ENCODE peak calls at places on chromosomes 13 and 19, in nine cellular contexts. One of them, this sample, is unnamed.

GRCh38 chr19:42129399-42130253 is 2.6 kb downstream of the POU2F2 start:
- DNase-seq in HFFc6: peak; percentile 19
- DNase-seq in epithelial cell of esophagus: peak; percentile 96
- DNase-seq in neural progenitor cell: no peak
- DNase-seq in lower lobe of right lung: no peak
- DNase-seq in progenitor cell of endocrine pancreas: no peak
- DNase-seq in omental fat pad: no peak
- DNase-seq in pancreas: no peak
- DNase-seq in AG04449: no peak
- DNase-seq in this sample: peak; percentile 86

GRCh38 chr19:41682437-41682836 is 5.6 kb downstream of the CEACAM7 start:
- DNase-seq in pancreas: no peak
- DNase-seq in omental fat pad: no peak
- DNase-seq in progenitor cell of endocrine pancreas: no peak
- DNase-seq in lower lobe of right lung: no peak
- DNase-seq in HFFc6: no peak
- DNase-seq in epithelial cell of esophagus: no peak
- DNase-seq in neural progenitor cell: no peak
- DNase-seq in AG04449: no peak
- DNase-seq in this sample: no peak

GRCh38 chr13:102650444-102650843 is 44.4 kb downstream of the METTL21C start:
- DNase-seq in pancreas: no peak
- DNase-seq in omental fat pad: no peak
- DNase-seq in neural progenitor cell: no peak
- DNase-seq in epithelial cell of esophagus: no peak
- DNase-seq in AG04449: no peak
- DNase-seq in HFFc6: no peak
- DNase-seq in progenitor cell of endocrine pancreas: no peak
- DNase-seq in lower lobe of right lung: no peak
- DNase-seq in this sample: no peak

GRCh38 chr19:16943942-16944625 is 55.3 kb downstream of the F2RL3 start:
- DNase-seq in progenitor cell of endocrine pancreas: no peak
- DNase-seq in epithelial cell of esophagus: no peak
- DNase-seq in AG04449: no peak
- DNase-seq in HFFc6: no peak
- DNase-seq in omental fat pad: no peak
- DNase-seq in lower lobe of right lung: no peak
- DNase-seq in pancreas: no peak
- DNase-seq in neural progenitor cell: no peak
- DNase-seq in this sample: no peak

GRCh38 chr19:41746593-41747227 is 8.6 kb upstream of the CEACAM6 start:
- DNase-seq in lower lobe of right lung: peak; percentile 62
- DNase-seq in epithelial cell of esophagus: peak; percentile 71
- DNase-seq in progenitor cell of endocrine pancreas: no peak
- DNase-seq in omental fat pad: no peak
- DNase-seq in neural progenitor cell: peak; percentile 31
- DNase-seq in AG04449: peak; percentile 3
- DNase-seq in HFFc6: peak; percentile 49
- DNase-seq in pancreas: peak; percentile 62
- DNase-seq in this sample: peak; percentile 49

GRCh38 chr19:3978145-3978544 is 7.1 kb downstream of the EEF2 start:
- DNase-seq in progenitor cell of endocrine pancreas: no peak
- DNase-seq in AG04449: no peak
- DNase-seq in lower lobe of right lung: no peak
- DNase-seq in neural progenitor cell: no peak
- DNase-seq in epithelial cell of esophagus: no peak
- DNase-seq in pancreas: no peak
- DNase-seq in HFFc6: no peak
- DNase-seq in omental fat pad: no peak
- DNase-seq in this sample: no peak

GRCh38 chr19:5673752-5674151 is 6.6 kb downstream of the MICOS13 start:
- DNase-seq in omental fat pad: no peak
- DNase-seq in pancreas: no peak
- DNase-seq in AG04449: no peak
- DNase-seq in progenitor cell of endocrine pancreas: no peak
- DNase-seq in epithelial cell of esophagus: no peak
- DNase-seq in neural progenitor cell: no peak
- DNase-seq in lower lobe of right lung: no peak
- DNase-seq in HFFc6: no peak
- DNase-seq in this sample: no peak

GRCh38 chr13:110006304-110006703 is 219.9 kb upstream of the IRS2 start:
- DNase-seq in HFFc6: peak; percentile 58
- DNase-seq in progenitor cell of endocrine pancreas: no peak
- DNase-seq in AG04449: no peak
- DNase-seq in pancreas: no peak
- DNase-seq in omental fat pad: no peak
- DNase-seq in epithelial cell of esophagus: peak; percentile 88
- DNase-seq in neural progenitor cell: no peak
- DNase-seq in lower lobe of right lung: no peak
- DNase-seq in this sample: peak; percentile 78

GRCh38 chr19:29992233-29992867 is 50.3 kb downstream of the URI1 start:
- DNase-seq in progenitor cell of endocrine pancreas: no peak
- DNase-seq in epithelial cell of esophagus: no peak
- DNase-seq in pancreas: no peak
- DNase-seq in neural progenitor cell: no peak
- DNase-seq in lower lobe of right lung: no peak
- DNase-seq in omental fat pad: no peak
- DNase-seq in AG04449: no peak
- DNase-seq in HFFc6: no peak
- DNase-seq in this sample: no peak

GRCh38 chr13:30376426-30377311 is 45.6 kb upstream of the UBE2L5 start:
- DNase-seq in pancreas: no peak
- DNase-seq in lower lobe of right lung: no peak
- DNase-seq in progenitor cell of endocrine pancreas: no peak
- DNase-seq in omental fat pad: no peak
- DNase-seq in epithelial cell of esophagus: peak; percentile 40
- DNase-seq in HFFc6: no peak
- DNase-seq in neural progenitor cell: no peak
- DNase-seq in AG04449: no peak
- DNase-seq in this sample: no peak

GRCh38 chr13:94232956-94233355 is 246.5 kb downstream of the DCT start:
- DNase-seq in neural progenitor cell: no peak
- DNase-seq in HFFc6: no peak
- DNase-seq in omental fat pad: no peak
- DNase-seq in progenitor cell of endocrine pancreas: no peak
- DNase-seq in epithelial cell of esophagus: no peak
- DNase-seq in pancreas: no peak
- DNase-seq in AG04449: no peak
- DNase-seq in lower lobe of right lung: no peak
- DNase-seq in this sample: no peak

GRCh38 chr19:7831452-7831851 is 1.4 kb downstream of the EVI5L start:
- DNase-seq in neural progenitor cell: peak; percentile 79
- DNase-seq in AG04449: no peak
- DNase-seq in pancreas: no peak
- DNase-seq in omental fat pad: no peak
- DNase-seq in lower lobe of right lung: no peak
- DNase-seq in progenitor cell of endocrine pancreas: no peak
- DNase-seq in epithelial cell of esophagus: peak; percentile 56
- DNase-seq in HFFc6: no peak
- DNase-seq in this sample: no peak

GRCh38 chr13:27965343-27965739 is 3.8 kb downstream of the CDX2 start:
- DNase-seq in pancreas: no peak
- DNase-seq in progenitor cell of endocrine pancreas: no peak
- DNase-seq in lower lobe of right lung: no peak
- DNase-seq in HFFc6: no peak
- DNase-seq in omental fat pad: no peak
- DNase-seq in AG04449: no peak
- DNase-seq in epithelial cell of esophagus: no peak
- DNase-seq in neural progenitor cell: no peak
- DNase-seq in this sample: no peak

GRCh38 chr13:24228852-24229458 is 68.4 kb downstream of the SPATA13 start:
- DNase-seq in HFFc6: peak; percentile 66
- DNase-seq in AG04449: no peak
- DNase-seq in progenitor cell of endocrine pancreas: no peak
- DNase-seq in pancreas: no peak
- DNase-seq in omental fat pad: no peak
- DNase-seq in epithelial cell of esophagus: peak; percentile 75
- DNase-seq in lower lobe of right lung: no peak
- DNase-seq in neural progenitor cell: peak; percentile 75
- DNase-seq in this sample: no peak

GRCh38 chr13:41547253-41548000 is 90.1 kb downstream of the RGCC start:
- DNase-seq in omental fat pad: no peak
- DNase-seq in AG04449: no peak
- DNase-seq in lower lobe of right lung: no peak
- DNase-seq in pancreas: no peak
- DNase-seq in HFFc6: no peak
- DNase-seq in progenitor cell of endocrine pancreas: no peak
- DNase-seq in epithelial cell of esophagus: peak; percentile 53
- DNase-seq in neural progenitor cell: no peak
- DNase-seq in this sample: peak; percentile 89

GRCh38 chr19:632228-633067 is 889 bp downstream of the POLRMT start:
- DNase-seq in neural progenitor cell: peak; percentile 77
- DNase-seq in lower lobe of right lung: peak; percentile 73
- DNase-seq in epithelial cell of esophagus: peak; percentile 62
- DNase-seq in HFFc6: peak; percentile 41
- DNase-seq in pancreas: no peak
- DNase-seq in AG04449: no peak
- DNase-seq in omental fat pad: no peak
- DNase-seq in progenitor cell of endocrine pancreas: no peak
- DNase-seq in this sample: no peak

GRCh38 chr13:40191186-40191980 is 475.1 kb downstream of the FOXO1 start:
- DNase-seq in lower lobe of right lung: no peak
- DNase-seq in AG04449: no peak
- DNase-seq in progenitor cell of endocrine pancreas: no peak
- DNase-seq in omental fat pad: no peak
- DNase-seq in HFFc6: no peak
- DNase-seq in neural progenitor cell: no peak
- DNase-seq in pancreas: no peak
- DNase-seq in epithelial cell of esophagus: no peak
- DNase-seq in this sample: no peak

GRCh38 chr19:13018037-13018914 is 23.0 kb downstream of the NFIX start:
- DNase-seq in omental fat pad: no peak
- DNase-seq in epithelial cell of esophagus: no peak
- DNase-seq in lower lobe of right lung: no peak
- DNase-seq in pancreas: no peak
- DNase-seq in neural progenitor cell: peak; percentile 64
- DNase-seq in AG04449: no peak
- DNase-seq in HFFc6: no peak
- DNase-seq in progenitor cell of endocrine pancreas: no peak
- DNase-seq in this sample: no peak

GRCh38 chr19:4597975-4598671 is 38.6 kb upstream of the SEMA6B start:
- DNase-seq in HFFc6: no peak
- DNase-seq in pancreas: peak; percentile 58
- DNase-seq in omental fat pad: no peak
- DNase-seq in AG04449: no peak
- DNase-seq in progenitor cell of endocrine pancreas: no peak
- DNase-seq in epithelial cell of esophagus: peak; percentile 67
- DNase-seq in lower lobe of right lung: peak; percentile 49
- DNase-seq in neural progenitor cell: peak; percentile 93
- DNase-seq in this sample: no peak

GRCh38 chr13:113723400-113724015 is 35.5 kb upstream of the TMEM255B start:
- DNase-seq in omental fat pad: no peak
- DNase-seq in AG04449: no peak
- DNase-seq in HFFc6: no peak
- DNase-seq in lower lobe of right lung: peak; percentile 32
- DNase-seq in pancreas: peak; percentile 22
- DNase-seq in progenitor cell of endocrine pancreas: no peak
- DNase-seq in epithelial cell of esophagus: no peak
- DNase-seq in neural progenitor cell: no peak
- DNase-seq in this sample: no peak

GRCh38 chr19:31356587-31357314 is 7.5 kb upstream of the TSHZ3 start:
- DNase-seq in pancreas: peak; percentile 84
- DNase-seq in omental fat pad: no peak
- DNase-seq in HFFc6: no peak
- DNase-seq in AG04449: no peak
- DNase-seq in neural progenitor cell: peak; percentile 75
- DNase-seq in epithelial cell of esophagus: peak; percentile 61
- DNase-seq in lower lobe of right lung: peak; percentile 64
- DNase-seq in progenitor cell of endocrine pancreas: no peak
- DNase-seq in this sample: no peak

GRCh38 chr13:81795710-81796109 is 1454.8 kb upstream of the SPRY2 start:
- DNase-seq in neural progenitor cell: no peak
- DNase-seq in pancreas: no peak
- DNase-seq in lower lobe of right lung: no peak
- DNase-seq in progenitor cell of endocrine pancreas: no peak
- DNase-seq in AG04449: no peak
- DNase-seq in epithelial cell of esophagus: no peak
- DNase-seq in HFFc6: no peak
- DNase-seq in omental fat pad: no peak
- DNase-seq in this sample: no peak

DNA sequence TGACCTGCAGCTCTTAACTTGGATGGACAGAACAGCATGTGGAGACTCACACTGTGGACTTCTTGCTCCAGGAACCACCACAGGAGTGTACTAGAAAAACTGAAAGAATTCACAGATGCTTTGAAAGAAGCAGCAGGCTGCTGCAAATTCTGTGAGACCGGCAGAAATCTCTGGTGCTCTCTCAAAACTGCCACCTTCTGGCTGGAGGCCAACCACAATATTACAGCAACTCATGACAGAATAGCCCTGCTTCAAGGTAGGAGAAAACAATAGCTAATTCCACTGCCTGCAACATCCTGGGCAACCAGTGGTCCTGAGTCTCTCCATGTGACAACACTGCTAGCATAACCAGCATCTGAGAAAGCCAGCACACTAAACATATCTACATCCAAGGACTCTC is 26.9 kb downstream of the CDK8 start:
- DNase-seq in HFFc6: no peak
- DNase-seq in AG04449: no peak
- DNase-seq in pancreas: no peak
- DNase-seq in neural progenitor cell: no peak
- DNase-seq in epithelial cell of esophagus: peak; percentile 47
- DNase-seq in progenitor cell of endocrine pancreas: no peak
- DNase-seq in lower lobe of right lung: no peak
- DNase-seq in omental fat pad: no peak
- DNase-seq in this sample: no peak
- TF ChIP-seq CTCF in HFFc6: no peak
- TF ChIP-seq CTCF in AG04449: no peak
- TF ChIP-seq CTCF in pancreas: no peak
- TF ChIP-seq CTCF in neural progenitor cell: no peak
- TF ChIP-seq CTCF in epithelial cell of esophagus: no peak
- TF ChIP-seq CTCF in progenitor cell of endocrine pancreas: no peak
- TF ChIP-seq CTCF in lower lobe of right lung: no peak
- TF ChIP-seq CTCF in omental fat pad: no peak
- TF ChIP-seq CTCF in this sample: no peak

GRCh38 chr19:11346104-11346940 is at the start of the genes CCDC159 and TMEM205:
- DNase-seq in epithelial cell of esophagus: peak; percentile 99
- DNase-seq in lower lobe of right lung: peak; percentile 98
- DNase-seq in progenitor cell of endocrine pancreas: peak; percentile 94
- DNase-seq in HFFc6: peak; percentile 99
- DNase-seq in neural progenitor cell: peak; percentile 100
- DNase-seq in AG04449: peak; percentile 95
- DNase-seq in omental fat pad: peak; percentile 90
- DNase-seq in pancreas: peak; percentile 94
- DNase-seq in this sample: peak; percentile 100
- TF ChIP-seq CTCF in epithelial cell of esophagus: no peak
- TF ChIP-seq CTCF in lower lobe of right lung: no peak
- TF ChIP-seq CTCF in progenitor cell of endocrine pancreas: no peak
- TF ChIP-seq CTCF in HFFc6: peak; percentile 22
- TF ChIP-seq CTCF in neural progenitor cell: peak; percentile 7
- TF ChIP-seq CTCF in AG04449: peak; percentile 12
- TF ChIP-seq CTCF in omental fat pad: no peak
- TF ChIP-seq CTCF in pancreas: no peak
- TF ChIP-seq CTCF in this sample: no peak

GRCh38 chr19:51607920-51608562 is 22.2 kb downstream of the SIGLEC5 start:
- DNase-seq in neural progenitor cell: peak; percentile 82
- DNase-seq in lower lobe of right lung: peak; percentile 90
- DNase-seq in progenitor cell of endocrine pancreas: peak; percentile 81
- DNase-seq in epithelial cell of esophagus: peak; percentile 78
- DNase-seq in omental fat pad: peak; percentile 77
- DNase-seq in pancreas: peak; percentile 78
- DNase-seq in AG04449: no peak
- DNase-seq in HFFc6: peak; percentile 62
- DNase-seq in this sample: peak; percentile 93
- TF ChIP-seq CTCF in neural progenitor cell: peak; percentile 62
- TF ChIP-seq CTCF in lower lobe of right lung: peak; percentile 65
- TF ChIP-seq CTCF in progenitor cell of endocrine pancreas: peak; percentile 81
- TF ChIP-seq CTCF in epithelial cell of esophagus: peak; percentile 64
- TF ChIP-seq CTCF in omental fat pad: no peak
- TF ChIP-seq CTCF in pancreas: peak; percentile 14
- TF ChIP-seq CTCF in AG04449: peak; percentile 82
- TF ChIP-seq CTCF in HFFc6: peak; percentile 81
- TF ChIP-seq CTCF in this sample: no peak

GRCh38 chr19:35911173-35911572 is 3.1 kb upstream of the TYROBP start:
- DNase-seq in progenitor cell of endocrine pancreas: no peak
- DNase-seq in epithelial cell of esophagus: no peak
- DNase-seq in neural progenitor cell: peak; percentile 55
- DNase-seq in AG04449: no peak
- DNase-seq in omental fat pad: no peak
- DNase-seq in HFFc6: no peak
- DNase-seq in lower lobe of right lung: no peak
- DNase-seq in pancreas: no peak
- DNase-seq in this sample: no peak
- TF ChIP-seq CTCF in progenitor cell of endocrine pancreas: no peak
- TF ChIP-seq CTCF in epithelial cell of esophagus: no peak
- TF ChIP-seq CTCF in neural progenitor cell: peak; percentile 47
- TF ChIP-seq CTCF in AG04449: no peak
- TF ChIP-seq CTCF in omental fat pad: no peak
- TF ChIP-seq CTCF in HFFc6: no peak
- TF ChIP-seq CTCF in lower lobe of right lung: no peak
- TF ChIP-seq CTCF in pancreas: no peak
- TF ChIP-seq CTCF in this sample: no peak

This sample was measured in lower leg skin.